ENCODE peak calls at places on chromosomes 12 and 14, in five cellular contexts. J, M, K, Z and Q are unnamed samples.

GRCh38 chr12:80187660-80188090 is 88.3 kb downstream of the OTOGL start:
- DNase-seq in J (peak; percentile 72), M (peak; percentile 7), K (no peak), Z (peak; percentile 28), Q (no peak)

GRCh38 chr14:23431486-23431885 is 4.0 kb downstream of the MYH7 start:
- DNase-seq in J (no peak), M (no peak), K (no peak), Z (no peak), Q (no peak)

GRCh38 chr12:123139926-123140674 is 10.8 kb downstream of the PITPNM2 start:
- DNase-seq in J (no peak), M (no peak), K (no peak), Z (no peak), Q (no peak)

GRCh38 chr12:132424811-132425210 is 65.1 kb upstream of the FBRSL1 start:
- DNase-seq in J (no peak), M (no peak), K (no peak), Z (no peak), Q (no peak)

GRCh38 chr14:71061458-71061857 is 154.2 kb downstream of the PCNX1 start:
- DNase-seq in J (no peak), M (no peak), K (no peak), Z (no peak), Q (no peak)

GRCh38 chr12:19338405-19338804 is 100.9 kb upstream of the AEBP2 start:
- DNase-seq in J (no peak), M (peak; percentile 25), K (no peak), Z (no peak), Q (no peak)

GRCh38 chr14:50107850-50108249 is 8.5 kb downstream of the VCPKMT start:
- DNase-seq in J (no peak), M (no peak), K (no peak), Z (no peak), Q (no peak)

GRCh38 chr12:121812320-121812871 is 8.6 kb downstream of the SETD1B start:
- DNase-seq in J (peak; percentile 64), M (no peak), K (no peak), Z (no peak), Q (no peak)

GRCh38 chr12:1977109-1977508 is 27.1 kb downstream of the DCP1B start:
- DNase-seq in J (no peak), M (no peak), K (no peak), Z (no peak), Q (no peak)

GRCh38 chr12:120971299-120972180 is 6.8 kb upstream of the HNF1A start:
- DNase-seq in J (peak; percentile 67), M (peak; percentile 87), K (peak; percentile 45), Z (peak; percentile 40), Q (peak; percentile 24)

GRCh38 chr12:95164656-95165055 is 52.6 kb downstream of the FGD6 start:
- DNase-seq in J (no peak), M (no peak), K (no peak), Z (no peak), Q (no peak)

GRCh38 chr12:85466906-85467305 is 186.9 kb downstream of the ALX1 start:
- DNase-seq in J (no peak), M (no peak), K (no peak), Z (peak; percentile 5), Q (no peak)

GRCh38 chr12:102427542-102427923 is 52.8 kb downstream of the IGF1 start:
- DNase-seq in J (no peak), M (no peak), K (no peak), Z (no peak), Q (no peak)